ENCODE peak calls at places on chromosomes 6 and 20, in six cellular contexts. T is neuronal stem cell, C is IMR-90, R is H9, Y is H1, E is trophoblast cell. D is an unnamed sample.

GRCh38 chr6:13454286-13455221 is 32.8 kb downstream of the GFOD1 start:
- DNase-seq in R (no peak), Y (no peak), T (no peak), E (no peak), C (peak), D (peak)

GRCh38 chr6:83594936-83595335 is 82.6 kb downstream of the PRSS35 start:
- DNase-seq in C (peak), Y (no peak), R (no peak), E (no peak), T (no peak), D (no peak)

GRCh38 chr6:37324131-37325033 is 29.4 kb upstream of the RNF8 start:
- DNase-seq in Y (no peak), T (no peak), C (peak), E (no peak), R (no peak), D (peak)

GRCh38 chr6:45697605-45698004 is 318.1 kb downstream of the CLIC5 start:
- DNase-seq in R (no peak), C (peak), T (peak), E (no peak), Y (no peak), D (peak)

GRCh38 chr6:47096233-47096887 is 54.2 kb upstream of the ADGRF1 start:
- DNase-seq in E (no peak), C (no peak), T (no peak), Y (no peak), R (no peak), D (peak)

GRCh38 chr6:86459978-86460377 is 477.4 kb upstream of the HTR1E start:
- DNase-seq in Y (no peak), E (no peak), C (no peak), R (no peak), T (no peak), D (no peak)

GRCh38 chr6:94645191-94645590 is 932.1 kb upstream of the MANEA start:
- DNase-seq in T (no peak), Y (no peak), C (no peak), R (no peak), E (no peak), D (no peak)

GRCh38 chr20:13271098-13271497 is 50.0 kb downstream of the ISM1 start:
- DNase-seq in R (no peak), E (no peak), Y (no peak), C (no peak), T (no peak), D (no peak)

GRCh38 chr6:112911949-112912348 is 564.8 kb downstream of the RFPL4B start:
- DNase-seq in R (no peak), C (no peak), E (no peak), Y (no peak), T (no peak), D (no peak)

GRCh38 chr6:106415920-106416319 is 55.4 kb downstream of the CRYBG1 start:
- DNase-seq in Y (no peak), R (no peak), T (no peak), E (no peak), C (no peak), D (no peak)

GRCh38 chr6:33174784-33175183 is 17.5 kb downstream of the COL11A2 start:
- DNase-seq in T (no peak), R (no peak), E (no peak), C (no peak), Y (no peak), D (no peak)

GRCh38 chr6:23349521-23350147 is 776.4 kb upstream of the NRSN1 start:
- DNase-seq in E (no peak), Y (no peak), T (no peak), R (no peak), C (peak), D (peak)

DNA sequence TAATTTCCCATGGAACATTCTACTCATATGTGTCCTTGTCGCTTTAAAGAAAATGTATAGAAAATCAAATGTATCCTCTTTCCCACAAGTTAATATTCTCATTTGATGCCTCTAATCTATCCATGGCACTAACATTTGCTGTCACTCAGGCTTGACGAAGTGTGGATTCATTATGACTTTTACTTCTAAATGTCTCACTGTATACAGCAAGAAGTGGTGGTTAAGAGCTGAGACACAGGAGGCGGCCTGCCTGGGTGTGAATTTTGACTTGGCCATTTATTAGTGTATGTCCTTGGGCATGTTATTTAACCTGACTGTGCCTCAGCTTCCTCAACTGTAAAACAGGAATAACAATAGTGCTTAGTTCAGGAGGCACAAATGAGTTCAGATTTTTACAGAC is 70.0 kb downstream of the TRMT6 start:
- DNase-seq in C (no peak), E (no peak), R (no peak), Y (no peak), T (no peak), D (no peak)
- H3K14ac ChIP-seq in C (no peak), E (no peak), R (no peak), Y (no peak), T (no peak), D (no peak)

DNA sequence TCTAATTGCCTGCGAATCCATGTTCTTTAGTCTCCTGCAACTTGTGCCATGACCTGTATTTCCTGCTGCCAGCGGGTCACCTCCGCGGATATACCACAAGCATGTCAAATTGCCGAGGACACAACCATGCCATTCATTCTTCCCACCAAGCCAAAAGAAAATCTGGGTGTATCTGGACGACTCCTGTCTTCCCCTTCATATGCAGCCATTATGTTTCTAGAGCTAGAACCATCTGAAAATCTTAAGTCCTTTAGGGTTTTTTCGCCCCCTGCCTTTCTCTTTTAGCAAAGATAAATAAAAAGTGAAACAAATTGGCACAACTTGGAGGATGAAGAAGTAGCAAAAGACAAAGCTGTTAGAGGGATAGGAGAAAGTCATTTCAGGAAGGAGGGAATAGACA is 242.6 kb downstream of the ARID1B start:
- DNase-seq in C (peak), E (no peak), T (no peak), R (no peak), Y (no peak), D (peak)
- H3K27ac ChIP-seq in C (peak), E (peak), T (no peak), R (no peak), Y (no peak), D (no peak)

GRCh38 chr6:27771240-27771639 is 141.0 kb downstream of the OR2B2 start:
- DNase-seq in R (no peak), T (no peak), Y (no peak), E (no peak), C (no peak), D (no peak)
- H3K14ac ChIP-seq in R (no peak), T (no peak), Y (no peak), E (no peak), C (no peak), D (no peak)

GRCh38 chr20:19302714-19303113 is 90.3 kb downstream of the SLC24A3 start:
- DNase-seq in C (no peak), E (no peak), T (no peak), R (no peak), Y (no peak), D (no peak)
- H3K27ac ChIP-seq in C (no peak), E (no peak), T (no peak), R (no peak), Y (no peak), D (no peak)

GRCh38 chr6:40972814-40973213 is 66.2 kb downstream of the UNC5CL start:
- DNase-seq in E (no peak), Y (no peak), C (no peak), R (no peak), T (no peak), D (no peak)
- H3K14ac ChIP-seq in E (no peak), Y (no peak), C (no peak), R (no peak), T (no peak), D (no peak)

GRCh38 chr6:154605207-154605877 is 94.9 kb upstream of the CNKSR3 start:
- DNase-seq in E (no peak), Y (no peak), C (no peak), T (no peak), R (no peak), D (no peak)
- H3K27ac ChIP-seq in E (no peak), Y (no peak), C (no peak), T (no peak), R (no peak), D (no peak)

DNA sequence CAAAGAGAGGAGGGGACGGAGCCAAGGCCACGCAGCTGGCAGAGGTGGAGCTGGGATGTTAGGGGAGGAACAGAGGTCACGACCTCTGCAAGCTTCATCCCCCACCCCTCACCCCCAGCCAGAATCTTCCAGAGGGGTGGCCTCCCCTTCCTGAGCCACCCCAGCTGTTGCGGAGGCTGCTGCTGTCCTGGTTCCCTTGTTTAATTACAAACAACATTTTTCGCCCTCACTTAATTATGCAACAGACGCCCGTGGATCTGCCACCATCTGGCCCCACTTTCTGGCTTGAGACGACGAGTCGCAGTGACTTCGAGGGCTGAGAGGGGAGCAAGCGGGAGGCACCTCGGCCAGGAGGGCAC is 153.7 kb upstream of the PTPN1 start:
- DNase-seq in T (no peak), R (no peak), C (no peak), E (no peak), Y (no peak), D (no peak)
- H3K14ac ChIP-seq in T (no peak), R (no peak), C (no peak), E (no peak), Y (no peak), D (no peak)

DNA sequence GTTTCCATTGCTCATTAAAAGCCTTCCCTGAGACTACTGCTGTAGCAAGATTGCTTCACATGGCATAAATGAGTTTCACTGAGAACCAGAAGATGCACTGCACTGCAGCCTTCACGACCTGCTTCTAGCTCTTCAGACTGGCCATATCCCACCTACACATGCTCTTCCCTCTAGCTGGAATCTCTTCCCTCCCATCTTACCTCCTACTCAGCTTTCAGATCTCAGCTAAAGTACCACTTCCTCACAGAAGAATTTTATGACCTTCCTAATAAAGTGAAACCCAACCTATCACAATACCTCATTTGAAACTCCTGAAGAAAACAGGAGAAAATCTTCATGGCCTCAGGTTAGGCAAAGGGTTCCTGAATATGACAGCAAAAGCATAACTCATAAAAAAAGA is 99.9 kb downstream of the DTNBP1 start:
- DNase-seq in E (no peak), Y (no peak), R (no peak), C (no peak), T (no peak), D (no peak)
- H3K27ac ChIP-seq in E (no peak), Y (no peak), R (no peak), C (no peak), T (no peak), D (no peak)

GRCh38 chr6:15375018-15375417 is 129.1 kb downstream of the JARID2 start:
- DNase-seq in C (no peak), Y (no peak), R (no peak), T (no peak), E (no peak), D (no peak)
- H3K14ac ChIP-seq in C (no peak), Y (no peak), R (no peak), T (no peak), E (peak), D (no peak)

DNA sequence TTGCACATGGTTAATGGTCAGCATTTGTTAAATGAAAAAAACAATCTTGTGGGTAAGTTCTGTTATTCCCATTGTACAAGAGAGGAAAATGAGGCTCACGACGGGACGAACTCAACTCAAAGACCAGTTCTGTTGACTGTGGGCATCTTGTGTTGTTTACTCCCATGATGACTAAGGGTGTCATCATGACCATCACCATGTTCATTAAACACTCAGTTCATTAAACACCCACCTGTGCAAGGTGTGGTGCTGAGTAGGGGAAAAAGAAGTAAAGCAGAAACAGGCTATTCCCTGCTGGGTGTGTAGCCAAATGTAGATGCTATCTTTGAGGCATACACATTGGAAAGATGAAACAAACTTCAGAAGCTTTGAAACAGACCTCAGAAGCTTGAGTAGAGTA is 4.5 kb downstream of the CHMP4B start:
- DNase-seq in R (no peak), T (no peak), C (no peak), E (no peak), Y (no peak), D (no peak)
- H3K27ac ChIP-seq in R (no peak), T (no peak), C (no peak), E (no peak), Y (no peak), D (no peak)

D was measured in mesenchymal stem cell.